ENCODE peak calls at places on chromosomes 13 and 19, in four cellular contexts. U is cardiac fibroblast, V is NB4, M is uterus. Z is an unnamed sample.

GRCh38 chr19:1992759-1993260 is 22.7 kb downstream of the BTBD2 start:
- DNase-seq in V (no peak), U (no peak), M (peak; percentile 17), Z (no peak)

GRCh38 chr13:30829145-30829544 is 76.9 kb upstream of the MEDAG start:
- DNase-seq in U (peak; percentile 49), M (no peak), V (peak; percentile 51), Z (no peak)

GRCh38 chr13:35191883-35192282 is 249.8 kb downstream of the NBEA start:
- DNase-seq in U (peak; percentile 10), V (no peak), M (no peak), Z (no peak)

GRCh38 chr13:29925457-29925856 is 75.0 kb upstream of the UBL3 start:
- DNase-seq in V (peak; percentile 77), U (peak; percentile 97), M (peak; percentile 82), Z (no peak)

GRCh38 chr19:4175669-4175931 is 6.8 kb downstream of the SIRT6 start:
- DNase-seq in U (no peak), M (no peak), V (no peak), Z (no peak)

GRCh38 chr13:31012285-31013024 is 80.0 kb downstream of the TEX26 start:
- DNase-seq in V (no peak), M (no peak), U (peak; percentile 57), Z (no peak)

GRCh38 chr19:14933506-14933905 is 7.8 kb upstream of the OR7C2 start:
- DNase-seq in U (no peak), V (no peak), M (no peak), Z (no peak)

GRCh38 chr19:3975637-3976087 is 4.8 kb upstream of the DAPK3 start:
- DNase-seq in U (no peak), M (no peak), V (peak; percentile 7), Z (no peak)

GRCh38 chr13:91668844-91669495 is 270.5 kb downstream of the GPC5 start:
- DNase-seq in M (no peak), U (no peak), V (no peak), Z (no peak)

GRCh38 chr13:36096411-36097184 is 34.6 kb downstream of the DCLK1 start:
- DNase-seq in V (no peak), M (no peak), U (peak; percentile 53), Z (no peak)

GRCh38 chr19:3788991-3789778 is 3.0 kb upstream of the MATK start:
- DNase-seq in U (no peak), M (no peak), V (no peak), Z (no peak)

GRCh38 chr19:1252818-1253513 is 4.6 kb downstream of the MIDN start:
- DNase-seq in M (peak; percentile 96), V (peak; percentile 93), U (peak; percentile 99), Z (no peak)

GRCh38 chr13:73325351-73326214 is 266.8 kb downstream of the KLF5 start:
- DNase-seq in V (no peak), M (no peak), U (no peak), Z (no peak)

GRCh38 chr19:11138659-11139526 is 16.7 kb downstream of the SPC24 start:
- DNase-seq in M (peak; percentile 89), V (peak; percentile 81), U (peak; percentile 89), Z (no peak)

GRCh38 chr13:20221772-20222171 is 10.3 kb downstream of the GJB6 start:
- DNase-seq in U (peak; percentile 6), M (no peak), V (peak; percentile 83), Z (no peak)

GRCh38 chr13:66618702-66619101 is 611.4 kb downstream of the PCDH9 start:
- DNase-seq in V (peak; percentile 3), M (no peak), U (peak; percentile 67), Z (no peak)

GRCh38 chr13:99689955-99690354 is 188.7 kb downstream of the TM9SF2 start:
- DNase-seq in V (no peak), U (no peak), M (no peak), Z (no peak)

GRCh38 chr19:57559008-57559403 is 657 bp downstream of the ZNF550 start:
- DNase-seq in V (peak; percentile 52), U (peak; percentile 23), M (no peak), Z (no peak)

GRCh38 chr19:1676351-1677266 is 24.2 kb upstream of the TCF3 start:
- DNase-seq in U (no peak), M (no peak), V (no peak), Z (no peak)

GRCh38 chr19:45451181-45451849 is 16.5 kb upstream of the FOSB start:
- DNase-seq in V (peak; percentile 30), U (peak; percentile 69), M (peak; percentile 59), Z (peak; percentile 69)

GRCh38 chr13:90232291-90232690 is 1115.2 kb upstream of the MIR17HG start:
- DNase-seq in U (no peak), V (no peak), M (no peak), Z (no peak)

GRCh38 chr19:16593181-16593580 is 21.0 kb upstream of the SLC35E1 start:
- DNase-seq in V (no peak), U (no peak), M (no peak), Z (no peak)

GRCh38 chr19:16594681-16595091 is 22.5 kb upstream of the SLC35E1 start:
- DNase-seq in U (no peak), V (no peak), M (no peak), Z (no peak)

GRCh38 chr19:16591803-16592556 is 19.8 kb upstream of the SLC35E1 start:
- DNase-seq in U (no peak), V (no peak), M (no peak), Z (no peak)

GRCh38 chr19:16595097-16595496 is 22.9 kb upstream of the SLC35E1 start:
- DNase-seq in M (no peak), V (no peak), U (no peak), Z (no peak)

DNA sequence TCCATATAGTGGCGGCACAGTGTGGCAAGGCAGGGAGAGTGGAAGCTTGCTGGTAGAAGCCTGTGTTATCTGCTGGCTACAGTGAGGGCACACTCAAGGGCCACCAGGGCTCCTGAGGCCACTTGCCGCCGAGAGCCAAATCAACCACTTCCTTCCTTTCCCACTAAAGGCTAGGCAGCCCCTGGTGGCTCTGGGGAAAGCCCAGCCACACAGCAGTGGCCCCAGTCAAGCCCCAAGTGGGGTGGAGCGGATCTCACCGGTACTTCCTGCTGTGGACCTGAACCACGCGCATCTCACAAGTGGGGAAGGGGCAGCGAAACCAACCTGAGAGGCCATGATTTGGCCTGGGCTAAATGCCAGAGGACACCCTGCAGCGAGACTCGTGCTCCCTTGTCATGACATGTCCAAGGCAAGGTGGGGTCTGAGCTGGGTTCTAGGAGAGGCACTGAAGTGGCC is 21.9 kb upstream of the SLC35E1 start:
- DNase-seq in U (no peak), V (peak; percentile 64), M (no peak), Z (no peak)
- H3K4me3 ChIP-seq in U (no peak overlapping the region), V (no peak overlapping the region), M (no peak overlapping the region), Z (peak overlapping the region; percentile 23)

DNA sequence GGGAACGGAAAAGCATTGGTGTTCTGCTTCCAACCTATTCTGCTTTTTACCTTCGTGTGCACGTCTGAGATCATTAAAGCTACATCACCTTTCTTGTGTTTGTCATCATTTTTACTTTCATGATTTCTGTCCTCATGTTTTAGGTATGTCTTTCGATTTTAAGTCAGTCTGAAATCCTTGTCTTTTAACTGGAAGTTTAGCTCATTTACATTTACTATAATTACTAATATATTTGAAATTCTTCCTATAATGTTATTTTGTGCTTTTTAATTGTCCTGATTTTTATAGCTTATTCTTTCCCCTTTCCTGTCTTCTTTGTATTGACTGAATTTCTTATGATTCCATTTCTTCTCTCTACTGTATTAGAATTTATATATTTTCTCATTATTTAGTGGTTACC is 19.2 kb upstream of the ASPDH start:
- DNase-seq in M (no peak), V (no peak), U (no peak), Z (no peak)
- H3K4me3 ChIP-seq in M (no peak overlapping the region), V (no peak overlapping the region), U (no peak overlapping the region), Z (no peak overlapping the region)

DNA sequence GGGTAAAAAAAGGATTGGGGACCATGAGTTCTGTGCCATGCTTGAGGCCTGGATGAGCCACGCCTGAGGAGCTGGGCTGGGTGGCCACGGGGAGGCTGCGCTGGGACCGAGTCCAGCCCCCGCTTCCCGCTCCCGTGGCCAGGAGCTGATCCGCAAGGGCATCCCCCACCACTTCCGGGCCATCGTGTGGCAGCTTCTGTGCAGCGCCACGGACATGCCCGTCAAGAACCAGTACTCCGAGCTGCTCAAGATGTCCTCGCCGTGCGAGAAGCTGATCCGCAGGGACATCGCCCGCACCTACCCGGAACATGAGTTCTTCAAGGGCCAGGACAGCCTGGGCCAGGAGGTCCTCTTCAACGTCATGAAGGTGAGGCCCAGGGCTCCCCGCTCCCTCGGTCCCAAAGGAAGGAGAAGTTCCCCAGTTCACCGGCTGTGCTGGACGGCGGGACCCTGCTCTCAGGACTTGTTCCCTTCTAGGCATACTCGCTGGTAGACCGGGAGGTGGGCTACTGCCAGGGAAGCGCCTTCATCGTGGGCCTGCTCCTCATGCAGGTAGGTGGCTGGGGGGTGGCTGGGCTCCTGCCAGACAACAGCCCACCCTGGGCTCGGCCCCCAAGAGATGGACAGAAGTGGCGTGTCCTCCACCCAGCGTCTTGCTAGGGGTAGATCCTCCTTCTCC is 18.9 kb downstream of the EVI5L start:
- DNase-seq in V (no peak), U (no peak), M (no peak), Z (no peak)
- H3K4me3 ChIP-seq in V (no peak overlapping the region), U (no peak overlapping the region), M (no peak overlapping the region), Z (no peak overlapping the region)

GRCh38 chr19:54473071-54473941 is at the start of gene CDC42EP5:
- DNase-seq in M (peak; percentile 77), V (no peak), U (peak; percentile 94), Z (no peak)
- H3K4me3 ChIP-seq in M (peak within 1 kb of the TSS; percentile 39), V (no peak within 1 kb of the TSS), U (peak within 1 kb of the TSS; percentile 66), Z (no peak within 1 kb of the TSS)

GRCh38 chr19:46791944-46792343 is 3.5 kb upstream of the SLC1A5 start:
- DNase-seq in U (no peak), V (peak; percentile 94), M (no peak), Z (no peak)
- H3K4me3 ChIP-seq in U (no peak overlapping the region), V (no peak overlapping the region), M (no peak overlapping the region), Z (no peak overlapping the region)

GRCh38 chr13:41053384-41053826 is 7.9 kb upstream of the WBP4 start:
- DNase-seq in V (peak; percentile 93), M (no peak), U (peak; percentile 81), Z (peak; percentile 48)
- H3K4me3 ChIP-seq in V (peak overlapping the region; percentile 2), M (no peak overlapping the region), U (no peak overlapping the region), Z (peak overlapping the region; percentile 3)

DNA sequence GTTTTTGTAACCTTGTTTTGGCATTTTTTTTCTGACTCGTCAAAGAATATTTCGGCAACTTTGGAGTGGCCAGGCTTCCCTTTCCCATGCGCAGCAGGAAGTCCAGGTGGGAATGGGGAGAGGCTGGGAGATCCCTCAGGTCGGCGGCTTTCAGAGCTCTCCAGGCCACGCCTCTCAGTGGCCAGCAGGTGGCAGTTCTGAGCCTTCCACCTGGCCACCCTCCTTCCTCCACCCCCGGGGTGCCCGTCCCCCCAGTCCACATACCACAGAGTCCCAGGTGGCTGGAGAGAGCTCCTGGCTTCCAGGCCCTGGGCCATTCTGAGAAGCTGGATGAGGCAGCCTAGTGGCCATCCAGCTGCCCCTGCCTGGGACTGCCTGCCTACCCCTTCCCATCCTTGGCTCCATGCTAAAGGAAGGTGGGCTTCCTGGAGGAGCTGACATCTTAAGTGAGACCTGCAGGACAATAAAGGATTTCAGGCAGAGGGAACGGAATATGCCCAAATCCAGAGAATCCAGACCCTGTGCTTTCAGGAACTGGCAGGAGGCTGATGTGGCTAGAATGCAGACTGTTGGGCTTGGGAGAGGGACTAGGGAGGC is 46.3 kb downstream of the CCNE1 start:
- DNase-seq in U (no peak), M (no peak), V (peak; percentile 18), Z (no peak)
- H3K4me3 ChIP-seq in U (no peak overlapping the region), M (no peak overlapping the region), V (no peak overlapping the region), Z (no peak overlapping the region)

GRCh38 chr19:33259532-33259931 is 33.9 kb upstream of the SLC7A10 start:
- DNase-seq in U (peak; percentile 7), V (peak; percentile 92), M (no peak), Z (no peak)
- H3K4me3 ChIP-seq in U (no peak overlapping the region), V (peak overlapping the region; percentile 51), M (no peak overlapping the region), Z (no peak overlapping the region)